ENCODE peak calls at places on chromosome 14, in eight cellular contexts. E is breast epithelium, P is uterus, Z is cardiac muscle cell, W is pancreas, K is neural progenitor cell, U is mucosa of descending colon, R is GM23338. O is an unnamed sample.

GRCh38 chr14:102363182-102363952 is 626 bp downstream of the TECPR2 start:
- DNase-seq in E (no peak), K (peak; percentile 46), R (peak; percentile 47), P (no peak), W (peak; percentile 29), U (no peak), Z (peak; percentile 34), O (no peak)

GRCh38 chr14:95173518-95173917 is 16.2 kb upstream of the DICER1 start:
- DNase-seq in W (no peak), Z (no peak), E (no peak), P (no peak), U (no peak), R (no peak), K (no peak), O (no peak)

GRCh38 chr14:61438497-61438859 is 117.1 kb downstream of the PRKCH start:
- DNase-seq in E (no peak), R (no peak), W (no peak), Z (no peak), K (no peak), U (no peak), P (no peak), O (no peak)

GRCh38 chr14:54488318-54488645 is 498 bp downstream of the GMFB start:
- DNase-seq in R (peak; percentile 84), U (no peak), Z (no peak), W (no peak), E (no peak), K (no peak), P (no peak), O (no peak)

GRCh38 chr14:39267592-39268112 is 33.9 kb downstream of the MIA2 start:
- DNase-seq in Z (peak; percentile 23), U (no peak), E (no peak), R (peak; percentile 55), K (no peak), W (no peak), P (no peak), O (no peak)

GRCh38 chr14:102606296-102606695 is 13.8 kb downstream of the RCOR1 start:
- DNase-seq in U (no peak), R (no peak), Z (no peak), K (no peak), W (no peak), E (no peak), P (no peak), O (no peak)

GRCh38 chr14:23421594-23421993 is 13.5 kb upstream of the MYH6 start:
- DNase-seq in Z (no peak), U (no peak), R (no peak), W (no peak), E (no peak), K (no peak), P (no peak), O (no peak)

GRCh38 chr14:61328629-61329262 is 7.4 kb downstream of the PRKCH start:
- DNase-seq in P (no peak), E (no peak), U (no peak), W (no peak), K (no peak), Z (no peak), R (no peak), O (no peak)

GRCh38 chr14:76055330-76055729 is 69.8 kb downstream of the IFT43 start:
- DNase-seq in W (no peak), K (no peak), R (no peak), P (no peak), U (no peak), E (no peak), Z (no peak), O (no peak)

GRCh38 chr14:64637735-64638473 is 66.3 kb upstream of the PLEKHG3 start:
- DNase-seq in W (no peak), R (no peak), K (no peak), P (peak; percentile 2), Z (peak; percentile 73), E (no peak), U (no peak), O (no peak)

GRCh38 chr14:100629696-100630095 is 42.5 kb upstream of the BEGAIN start:
- DNase-seq in P (no peak), W (no peak), E (no peak), Z (no peak), R (no peak), K (no peak), U (no peak), O (no peak)

GRCh38 chr14:62030387-62030786 is 268.2 kb downstream of the SNAPC1 start:
- DNase-seq in P (no peak), R (no peak), W (no peak), Z (no peak), E (no peak), U (no peak), K (no peak), O (no peak)

GRCh38 chr14:42664185-42664584 is 1057.5 kb downstream of the LRFN5 start:
- DNase-seq in K (no peak), P (no peak), R (peak; percentile 9), W (no peak), E (no peak), Z (no peak), U (no peak), O (no peak)

GRCh38 chr14:64848239-64848638 is 31.5 kb downstream of the SPTB start:
- DNase-seq in K (no peak), U (no peak), E (no peak), R (no peak), W (no peak), P (no peak), Z (no peak), O (no peak)

DNA sequence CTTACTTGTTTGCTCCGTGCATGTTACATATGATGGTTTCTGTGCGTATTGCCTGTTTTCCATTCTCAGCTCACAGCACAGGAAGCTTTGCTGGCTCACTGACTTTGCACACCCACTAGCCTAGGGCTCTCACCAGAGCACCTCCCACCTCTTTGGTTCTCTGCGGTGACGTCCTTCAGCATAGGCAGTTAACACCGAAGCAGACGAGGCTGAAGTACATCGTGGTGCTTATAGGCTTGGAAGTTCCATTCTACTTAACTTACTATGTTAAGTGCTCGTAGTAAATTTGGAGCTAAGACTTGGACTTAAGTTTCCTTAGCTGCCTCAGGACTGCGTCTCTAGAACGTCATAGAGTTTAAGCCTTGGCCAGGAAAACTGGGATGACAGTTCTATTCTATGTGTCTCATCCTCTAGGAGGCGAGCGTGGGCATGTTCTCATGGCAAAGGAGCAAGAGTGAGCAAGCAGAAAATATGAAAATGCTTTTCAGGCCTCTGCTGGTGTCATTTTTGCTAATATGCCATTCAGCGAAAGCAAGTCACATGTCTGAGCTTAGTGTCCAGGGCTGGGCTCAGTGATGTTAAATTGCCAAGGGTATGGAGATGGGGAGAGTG is 57.4 kb downstream of the NRXN3 start:
- DNase-seq in U (no peak), W (no peak), P (no peak), Z (no peak), R (peak; percentile 55), K (no peak), E (no peak), O (no peak)
- TF ChIP-seq CTCF in U (no peak), W (no peak), P (no peak), Z (no peak), R (peak; percentile 49), K (peak; percentile 19), E (no peak), O (no peak)

GRCh38 chr14:104803916-104804371 is 3.0 kb downstream of the ZBTB42 start:
- DNase-seq in Z (no peak), P (no peak), U (no peak), R (no peak), K (no peak), E (no peak), W (no peak), O (no peak)

GRCh38 chr14:104803280-104803915 is 2.5 kb downstream of the ZBTB42 start:
- DNase-seq in P (no peak), Z (no peak), W (no peak), E (no peak), R (no peak), U (no peak), K (no peak), O (no peak)

GRCh38 chr14:104805941-104806624 is 5.2 kb downstream of the ZBTB42 start:
- DNase-seq in U (no peak), Z (no peak), K (no peak), E (no peak), W (no peak), R (no peak), P (no peak), O (peak; percentile 72)

GRCh38 chr14:104805326-104805678 is 4.4 kb downstream of the ZBTB42 start:
- DNase-seq in P (peak; percentile 55), U (peak; percentile 58), W (peak; percentile 67), K (no peak), R (no peak), Z (peak; percentile 94), E (no peak), O (peak; percentile 90)

GRCh38 chr14:104804481-104805325 is 3.8 kb downstream of the ZBTB42 start:
- DNase-seq in W (peak; percentile 12), K (no peak), E (no peak), U (no peak), P (no peak), R (no peak), Z (no peak), O (peak; percentile 60)
- H3K4me1 ChIP-seq in W (peaks cover 28% of the 10 kb centered on the region), K (no peaks in the 10 kb centered on the region), E (peaks cover 10% of the 10 kb centered on the region), U (peaks cover 21% of the 10 kb centered on the region), P (peaks cover 10% of the 10 kb centered on the region), R (peaks cover 2% of the 10 kb centered on the region), Z (peaks cover 3% of the 10 kb centered on the region), O (peaks cover 22% of the 10 kb centered on the region)

DNA sequence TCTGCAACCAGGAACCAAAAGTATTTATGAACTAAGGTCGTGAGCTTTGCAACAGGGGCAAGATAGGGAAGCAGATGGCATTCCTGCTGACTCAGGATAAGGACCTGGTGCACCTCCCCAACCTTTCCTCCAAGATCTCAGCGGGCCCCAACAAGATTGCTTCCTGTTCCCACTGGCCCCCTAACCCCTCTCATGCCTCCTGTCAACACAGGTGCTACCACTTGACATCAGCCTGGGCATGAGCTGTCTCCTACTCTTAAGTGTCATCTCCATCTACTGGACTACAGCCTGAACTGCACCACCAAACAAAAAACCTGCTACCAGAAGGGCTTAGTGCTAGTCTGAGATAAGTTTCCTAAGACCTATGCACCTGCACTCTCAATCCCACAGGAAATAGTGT is 32.7 kb downstream of the MED6 start:
- DNase-seq in Z (peak; percentile 46), W (no peak), P (no peak), E (no peak), R (peak; percentile 92), U (no peak), K (peak; percentile 58), O (no peak)
- TF ChIP-seq CTCF in Z (peak; percentile 63), W (no peak), P (no peak), E (no peak), R (peak; percentile 81), U (no peak), K (peak; percentile 60), O (peak; percentile 33)

DNA sequence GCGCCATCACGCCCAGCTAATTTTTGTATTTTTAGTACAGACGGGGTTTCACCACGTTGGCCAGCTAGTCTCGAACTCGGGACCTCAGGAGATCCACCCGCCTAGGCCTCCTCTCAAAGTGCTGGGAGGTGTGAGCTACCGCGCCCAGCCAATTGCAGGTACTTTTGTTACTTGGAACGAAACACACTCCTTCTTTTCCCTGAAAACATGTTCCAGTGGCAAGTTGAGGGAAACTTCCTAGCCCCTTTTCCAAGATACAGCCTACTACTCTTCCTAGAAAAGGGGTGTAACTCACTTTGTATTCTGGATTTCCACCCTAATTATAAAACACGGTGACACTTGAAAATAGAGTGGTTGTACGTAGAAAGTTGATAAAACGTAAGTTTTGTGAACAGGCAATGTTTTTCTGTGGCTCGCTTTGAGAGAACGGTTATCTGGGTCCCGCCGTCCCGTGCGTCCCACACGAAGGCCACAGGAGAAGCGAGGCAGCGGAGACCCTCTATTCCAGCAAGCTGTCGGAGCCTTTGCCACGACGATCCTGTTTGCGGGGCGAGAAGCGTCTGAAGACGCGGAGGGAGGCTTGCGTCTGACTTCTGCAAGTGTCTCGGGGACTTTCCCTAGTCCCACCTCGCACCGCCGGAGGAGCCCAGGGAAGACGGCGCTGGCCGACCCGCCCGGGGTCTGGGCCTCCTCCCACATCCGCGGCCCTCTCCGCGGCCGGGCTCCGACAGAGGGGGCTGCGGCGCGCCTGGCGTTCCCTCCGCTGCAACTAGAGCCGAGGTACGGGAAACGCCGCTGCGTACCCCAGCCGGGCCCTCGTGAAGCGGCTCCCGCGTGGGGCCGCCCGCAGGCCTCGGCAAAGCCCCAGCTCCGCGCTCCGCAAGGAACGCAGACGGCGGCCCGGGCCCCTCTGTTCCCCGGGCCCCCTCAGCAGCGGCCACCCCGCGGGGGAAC is 745 bp downstream of the CDCA4 start:
- DNase-seq in P (peak; percentile 40), W (peak; percentile 19), U (peak; percentile 74), E (no peak), R (peak; percentile 64), Z (peak; percentile 46), K (peak; percentile 73), O (peak; percentile 85)
- H3K4me1 ChIP-seq in P (no peaks in the 10 kb centered on the region), W (peaks cover 14% of the 10 kb centered on the region), U (peaks cover 27% of the 10 kb centered on the region), E (peaks cover 9% of the 10 kb centered on the region), R (peaks cover 38% of the 10 kb centered on the region), Z (peaks cover 23% of the 10 kb centered on the region), K (peaks cover 36% of the 10 kb centered on the region), O (no peaks in the 10 kb centered on the region)